ENCODE peak calls at places on chromosome 4, in six cellular contexts. P, F, C, Z, G and O are unnamed samples.

GRCh38 chr4:104352211-104352610 is 142.5 kb downstream of the CXXC4 start:
- DNase-seq in P (no peak), F (no peak), C (no peak), Z (no peak), G (no peak), O (no peak)

GRCh38 chr4:11073621-11074051 is 355.1 kb downstream of the HS3ST1 start:
- DNase-seq in P (no peak), F (no peak), C (no peak), Z (peak), G (no peak), O (no peak)

GRCh38 chr4:159367421-159368105 is 264.7 kb downstream of the RAPGEF2 start:
- DNase-seq in P (no peak), F (no peak), C (no peak), Z (no peak), G (no peak), O (no peak)

GRCh38 chr4:152106781-152107321 is 346.0 kb upstream of the GATB start:
- DNase-seq in P (no peak), F (no peak), C (no peak), Z (peak), G (no peak), O (peak)

GRCh38 chr4:168308912-168309311 is 9.6 kb downstream of the DDX60 start:
- DNase-seq in P (no peak), F (no peak), C (no peak), Z (no peak), G (no peak), O (no peak)

GRCh38 chr4:151744614-151745013 is 16.2 kb downstream of the GATB start:
- DNase-seq in P (no peak), F (no peak), C (peak), Z (peak), G (no peak), O (no peak)

GRCh38 chr4:183321079-183321478 is 1.0 kb upstream of the CLDN22 start:
- DNase-seq in P (no peak), F (no peak), C (no peak), Z (no peak), G (no peak), O (no peak)

GRCh38 chr4:15778742-15779231 is 659 bp downstream of the CD38 start:
- DNase-seq in P (peak), F (peak), C (peak), Z (peak), G (peak), O (no peak)

GRCh38 chr4:3411676-3412075 is 30.1 kb upstream of the HGFAC start:
- DNase-seq in P (peak), F (no peak), C (no peak), Z (no peak), G (peak), O (peak)

GRCh38 chr4:43130228-43131021 is 237.9 kb downstream of the GRXCR1 start:
- DNase-seq in P (no peak), F (no peak), C (no peak), Z (no peak), G (no peak), O (no peak)

GRCh38 chr4:159010100-159010499 is 92.8 kb upstream of the RAPGEF2 start:
- DNase-seq in P (no peak), F (no peak), C (no peak), Z (no peak), G (no peak), O (no peak)

GRCh38 chr4:122480655-122481487 is 24.3 kb upstream of the IL2 start:
- DNase-seq in P (no peak), F (no peak), C (no peak), Z (no peak), G (no peak), O (no peak)

GRCh38 chr4:100106982-100107381 is 83.3 kb downstream of the DDIT4L start:
- DNase-seq in P (no peak), F (no peak), C (no peak), Z (no peak), G (no peak), O (no peak)

GRCh38 chr4:165355900-165356300 is 22.9 kb upstream of the CPE start:
- DNase-seq in P (no peak), F (peak), C (peak), Z (peak), G (peak), O (no peak)

GRCh38 chr4:16573744-16574143 is 324.7 kb downstream of the LDB2 start:
- DNase-seq in P (no peak), F (no peak), C (peak), Z (peak), G (no peak), O (peak)

GRCh38 chr4:181966084-181966483 is 277.1 kb upstream of the TENM3 start:
- DNase-seq in P (no peak), F (no peak), C (peak), Z (peak), G (no peak), O (no peak)

GRCh38 chr4:98671131-98671530 is 12.7 kb upstream of the TSPAN5 start:
- DNase-seq in P (no peak), F (no peak), C (no peak), Z (no peak), G (no peak), O (no peak)

GRCh38 chr4:106583567-106583966 is 215.0 kb upstream of the GIMD1 start:
- DNase-seq in P (no peak), F (no peak), C (peak), Z (peak), G (no peak), O (no peak)

GRCh38 chr4:148263127-148263526 is 179.1 kb downstream of the NR3C2 start:
- DNase-seq in P (no peak), F (no peak), C (no peak), Z (no peak), G (no peak), O (no peak)

GRCh38 chr4:40587826-40588225 is 41.8 kb downstream of the RBM47 start:
- DNase-seq in P (no peak), F (no peak), C (peak), Z (no peak), G (no peak), O (peak)

GRCh38 chr4:103493450-103494159 is 226.2 kb downstream of the TACR3 start:
- DNase-seq in P (no peak), F (no peak), C (no peak), Z (no peak), G (no peak), O (no peak)

GRCh38 chr4:142913461-142914030 is 67.4 kb upstream of the INPP4B start:
- DNase-seq in P (no peak), F (no peak), C (peak), Z (peak), G (no peak), O (no peak)

GRCh38 chr4:139514382-139515059 is 41.5 kb downstream of the SETD7 start:
- DNase-seq in P (no peak), F (no peak), C (no peak), Z (no peak), G (no peak), O (no peak)

GRCh38 chr4:129604632-129605031 is 508.7 kb downstream of the C4orf33 start:
- DNase-seq in P (no peak), F (no peak), C (no peak), Z (no peak), G (no peak), O (no peak)

GRCh38 chr4:163448541-163449203 is 24.9 kb downstream of the TKTL2 start:
- DNase-seq in P (no peak), F (peak), C (peak), Z (peak), G (no peak), O (no peak)

GRCh38 chr4:2928242-2929155 is 34.7 kb downstream of the NOP14 start:
- DNase-seq in P (peak), F (no peak), C (no peak), Z (no peak), G (peak), O (peak)

GRCh38 chr4:54657556-54658313 is at the start of gene KIT:
- DNase-seq in P (peak), F (peak), C (peak), Z (no peak), G (peak), O (peak)

GRCh38 chr4:190020790-190021717 is 6.0 kb downstream of the FRG2 start:
- DNase-seq in P (peak), F (peak), C (peak), Z (peak), G (no peak), O (peak)

GRCh38 chr4:118329849-118330248 is 23.0 kb downstream of the PRSS12 start:
- DNase-seq in P (no peak), F (no peak), C (no peak), Z (no peak), G (no peak), O (no peak)

GRCh38 chr4:182240161-182241130 is 2.8 kb upstream of the TENM3 start:
- DNase-seq in P (no peak), F (peak), C (peak), Z (peak), G (no peak), O (no peak)

GRCh38 chr4:85684676-85685075 is 209.7 kb downstream of the ARHGAP24 start:
- DNase-seq in P (no peak), F (no peak), C (no peak), Z (no peak), G (no peak), O (no peak)

GRCh38 chr4:110049951-110050925 is 137.6 kb downstream of the EGF start:
- DNase-seq in P (no peak), F (peak), C (peak), Z (no peak), G (no peak), O (peak)

GRCh38 chr4:151930372-151930771 is 169.6 kb upstream of the GATB start:
- DNase-seq in P (no peak), F (peak), C (no peak), Z (no peak), G (no peak), O (no peak)

GRCh38 chr4:24394041-24394440 is 190.3 kb downstream of the DHX15 start:
- DNase-seq in P (no peak), F (no peak), C (no peak), Z (peak), G (no peak), O (no peak)

GRCh38 chr4:125736057-125736456 is 421.3 kb downstream of the FAT4 start:
- DNase-seq in P (no peak), F (no peak), C (peak), Z (peak), G (no peak), O (no peak)

GRCh38 chr4:123398151-123398802 is 1.7 kb downstream of the SPRY1 start:
- DNase-seq in P (peak), F (peak), C (peak), Z (peak), G (peak), O (peak)

GRCh38 chr4:149164282-149164681 is 651.4 kb downstream of the IQCM start:
- DNase-seq in P (no peak), F (peak), C (peak), Z (peak), G (no peak), O (no peak)

GRCh38 chr4:165583341-165583740 is 204.5 kb downstream of the CPE start:
- DNase-seq in P (no peak), F (no peak), C (no peak), Z (no peak), G (no peak), O (no peak)

DNA sequence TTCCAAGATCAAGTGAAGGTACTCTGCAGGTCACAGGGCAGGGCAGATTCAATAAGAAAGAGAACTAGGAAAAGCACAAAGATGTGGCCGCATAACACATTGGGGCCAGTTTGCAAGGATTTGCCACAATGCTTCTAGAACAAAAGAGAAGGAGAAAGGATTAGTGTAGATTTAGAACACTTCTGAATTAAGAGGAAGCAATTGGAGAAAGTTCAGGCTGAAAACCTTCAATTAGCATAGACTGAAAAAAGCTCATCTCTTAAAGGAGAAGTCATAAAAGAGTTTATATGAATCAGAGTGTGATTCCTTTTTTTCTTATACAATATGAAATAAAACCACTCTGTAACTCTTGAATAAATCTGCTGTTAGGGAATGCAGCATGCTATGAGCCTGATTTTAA is 215.6 kb upstream of the FAT1 start:
- DNase-seq in P (no peak), F (no peak), C (no peak), Z (no peak), G (no peak), O (no peak)
- H3K4me3 ChIP-seq in P (no peak), F (no peak), C (no peak), Z (no peak), G (no peak), O (no peak)

GRCh38 chr4:80125252-80126177 is 52.5 kb upstream of the ANTXR2 start:
- DNase-seq in P (no peak), F (peak), C (peak), Z (peak), G (no peak), O (no peak)
- H3K4me3 ChIP-seq in P (no peak), F (no peak), C (peak), Z (no peak), G (no peak), O (no peak)

GRCh38 chr4:82043081-82043808 is 330.5 kb downstream of the HNRNPD start:
- DNase-seq in P (peak), F (peak), C (no peak), Z (no peak), G (no peak), O (peak)
- H3K4me3 ChIP-seq in P (peak), F (peak), C (peak), Z (no peak), G (peak), O (no peak)

DNA sequence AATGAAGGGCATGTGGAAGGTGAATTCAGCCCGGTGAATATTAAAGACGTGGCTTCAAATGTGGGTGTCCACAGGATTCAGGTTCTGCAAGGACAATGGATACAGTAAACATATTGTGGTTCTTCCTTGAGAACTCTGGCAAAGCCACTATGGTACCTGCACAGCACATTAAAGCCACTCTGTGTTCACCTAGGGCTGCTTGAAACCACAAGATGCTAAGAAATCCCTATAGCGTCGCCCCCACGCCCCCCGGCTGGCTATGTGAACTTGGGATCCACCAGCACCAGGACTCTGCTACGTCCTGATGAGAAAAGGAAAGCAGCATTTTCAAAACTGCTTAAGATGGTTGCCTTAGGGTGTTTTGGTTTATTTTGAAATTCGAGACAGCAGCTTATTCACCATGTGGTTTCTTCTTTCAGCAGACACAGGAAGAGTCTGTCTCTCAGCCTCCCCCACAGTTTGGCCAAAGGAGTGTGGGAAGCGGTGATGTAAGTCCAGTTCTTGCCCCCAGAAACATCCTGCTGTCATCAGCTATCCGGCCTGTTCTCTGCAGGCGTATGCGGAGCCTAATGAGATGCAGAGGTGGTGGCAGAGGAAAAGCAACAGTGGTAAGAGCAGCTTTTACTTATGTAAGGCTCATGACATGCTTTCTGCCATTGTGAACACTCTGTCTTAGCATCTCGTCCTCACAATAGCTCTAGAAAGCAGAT is 111.5 kb downstream of the AFAP1 start:
- DNase-seq in P (no peak), F (no peak), C (peak), Z (peak), G (peak), O (peak)
- H3K4me3 ChIP-seq in P (no peak), F (no peak), C (peak), Z (peak), G (no peak), O (no peak)

DNA sequence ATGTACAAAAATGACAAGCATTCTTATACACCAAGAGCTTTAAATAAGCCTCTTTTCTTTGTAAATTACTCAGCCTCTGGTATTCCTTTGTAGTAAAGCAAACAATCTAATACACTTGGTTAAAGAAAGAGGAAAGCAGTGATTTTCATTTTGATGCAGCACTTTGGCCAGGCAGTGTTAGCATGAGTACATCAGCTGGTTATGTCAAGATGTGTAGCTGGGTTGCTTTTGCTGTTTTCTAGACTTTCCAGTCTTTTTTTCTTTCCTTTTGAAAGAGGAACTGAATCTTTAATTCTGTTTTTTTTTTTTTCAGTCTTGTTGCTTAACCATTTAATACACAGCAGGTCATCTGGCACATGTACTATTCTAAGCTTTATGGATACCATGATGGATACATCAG is 167.1 kb upstream of the AADAT start:
- DNase-seq in P (no peak), F (no peak), C (peak), Z (no peak), G (no peak), O (no peak)
- H3K4me3 ChIP-seq in P (no peak), F (no peak), C (no peak), Z (no peak), G (no peak), O (no peak)

DNA sequence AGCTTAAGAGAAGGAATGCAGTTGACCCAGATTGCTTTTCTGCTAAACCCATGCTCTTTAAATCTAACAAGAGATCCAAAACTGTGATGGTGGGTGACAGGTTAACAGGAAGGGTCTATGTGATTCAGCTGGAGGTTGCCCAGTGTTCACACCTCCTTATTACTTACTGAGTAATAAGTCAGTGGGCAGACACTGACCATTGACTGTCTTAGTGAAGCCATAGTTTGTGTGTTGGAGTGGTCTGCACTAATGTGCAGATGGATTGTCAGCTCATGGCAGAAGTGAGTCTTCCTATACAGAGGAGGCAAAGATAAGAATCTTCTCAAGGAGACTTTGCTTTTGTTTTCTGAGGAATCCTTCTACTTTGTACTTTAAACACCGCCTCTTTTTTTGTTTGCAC is 15.2 kb upstream of the RUFY3 start:
- DNase-seq in P (no peak), F (no peak), C (peak), Z (peak), G (no peak), O (no peak)
- H3K4me3 ChIP-seq in P (peak), F (peak), C (peak), Z (peak), G (peak), O (no peak)

DNA sequence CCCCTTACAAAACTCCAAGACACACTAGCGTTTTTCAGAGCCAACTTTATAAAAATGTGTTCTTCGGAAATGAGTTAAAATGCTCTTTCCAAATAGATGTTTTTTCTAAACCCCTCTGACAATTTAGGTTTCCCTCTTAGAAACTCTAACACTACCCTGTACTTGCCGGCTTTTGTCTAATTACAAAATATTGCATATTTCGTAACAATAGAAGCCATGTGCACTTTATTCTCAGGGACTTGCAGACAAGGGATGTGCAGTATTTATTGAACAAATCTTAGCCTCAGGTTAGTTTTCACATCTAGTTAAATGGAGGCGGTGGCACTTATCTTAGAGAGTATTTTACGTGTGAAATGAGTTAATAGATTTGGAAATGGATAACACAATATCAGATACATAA is 547 bp upstream of the PABPC4L start:
- DNase-seq in P (no peak), F (no peak), C (peak), Z (no peak), G (no peak), O (no peak)
- H3K4me3 ChIP-seq in P (peak), F (no peak), C (peak), Z (peak), G (peak), O (peak)

GRCh38 chr4:61276034-61276433 is 75.9 kb downstream of the ADGRL3 start:
- DNase-seq in P (no peak), F (no peak), C (no peak), Z (no peak), G (no peak), O (no peak)

GRCh38 chr4:61277785-61278184 is 77.7 kb downstream of the ADGRL3 start:
- DNase-seq in P (no peak), F (no peak), C (peak), Z (peak), G (no peak), O (no peak)

GRCh38 chr4:61273237-61273636 is 73.1 kb downstream of the ADGRL3 start:
- DNase-seq in P (no peak), F (no peak), C (peak), Z (no peak), G (no peak), O (no peak)

GRCh38 chr4:61274286-61274685 is 74.2 kb downstream of the ADGRL3 start:
- DNase-seq in P (no peak), F (no peak), C (no peak), Z (no peak), G (no peak), O (no peak)

GRCh38 chr4:61275214-61275613 is 75.1 kb downstream of the ADGRL3 start:
- DNase-seq in P (no peak), F (no peak), C (no peak), Z (no peak), G (no peak), O (no peak)
- H3K4me3 ChIP-seq in P (no peak), F (no peak), C (no peak), Z (no peak), G (no peak), O (no peak)